ENCODE peak calls at places on chromosome 19, in eight cellular contexts. One of them, this sample, is unnamed.

GRCh38 chr19:32168111-32168510 is 177.3 kb upstream of the ZNF507 start:
- DNase-seq in left ventricle myocardium inferior: no peak
- DNase-seq in bronchial epithelial cell: no peak
- DNase-seq in right lobe of liver: no peak
- DNase-seq in fibroblast of pulmonary artery: no peak
- DNase-seq in stomach: no peak
- DNase-seq in HepG2: no peak
- DNase-seq in neural progenitor cell: no peak
- DNase-seq in this sample: no peak

GRCh38 chr19:38284422-38284821 is 19.6 kb upstream of the C19orf33 start:
- DNase-seq in left ventricle myocardium inferior: no peak
- DNase-seq in bronchial epithelial cell: no peak
- DNase-seq in right lobe of liver: no peak
- DNase-seq in fibroblast of pulmonary artery: no peak
- DNase-seq in stomach: no peak
- DNase-seq in HepG2: no peak
- DNase-seq in neural progenitor cell: no peak
- DNase-seq in this sample: no peak

GRCh38 chr19:3201911-3202310 is 16.2 kb downstream of the NCLN start:
- DNase-seq in left ventricle myocardium inferior: no peak
- DNase-seq in bronchial epithelial cell: no peak
- DNase-seq in right lobe of liver: no peak
- DNase-seq in fibroblast of pulmonary artery: no peak
- DNase-seq in stomach: no peak
- DNase-seq in HepG2: no peak
- DNase-seq in neural progenitor cell: no peak
- DNase-seq in this sample: no peak

GRCh38 chr19:5178841-5179625 is 161.6 kb downstream of the PTPRS start:
- DNase-seq in left ventricle myocardium inferior: no peak
- DNase-seq in bronchial epithelial cell: no peak
- DNase-seq in right lobe of liver: no peak
- DNase-seq in fibroblast of pulmonary artery: no peak
- DNase-seq in stomach: no peak
- DNase-seq in HepG2: no peak
- DNase-seq in neural progenitor cell: no peak
- DNase-seq in this sample: no peak

GRCh38 chr19:54096642-54097106 is 3.9 kb downstream of the OSCAR start:
- DNase-seq in left ventricle myocardium inferior: no peak
- DNase-seq in bronchial epithelial cell: peak; percentile 20
- DNase-seq in right lobe of liver: no peak
- DNase-seq in fibroblast of pulmonary artery: peak; percentile 54
- DNase-seq in stomach: no peak
- DNase-seq in HepG2: no peak
- DNase-seq in neural progenitor cell: peak; percentile 23
- DNase-seq in this sample: no peak

GRCh38 chr19:35290381-35291135 is 1.4 kb upstream of the MAG start:
- DNase-seq in left ventricle myocardium inferior: no peak
- DNase-seq in bronchial epithelial cell: no peak
- DNase-seq in right lobe of liver: no peak
- DNase-seq in fibroblast of pulmonary artery: no peak
- DNase-seq in stomach: no peak
- DNase-seq in HepG2: no peak
- DNase-seq in neural progenitor cell: no peak
- DNase-seq in this sample: no peak

GRCh38 chr19:5804516-5805464 is at the start of gene NRTN:
- DNase-seq in left ventricle myocardium inferior: no peak
- DNase-seq in bronchial epithelial cell: no peak
- DNase-seq in right lobe of liver: peak; percentile 66
- DNase-seq in fibroblast of pulmonary artery: no peak
- DNase-seq in stomach: peak; percentile 69
- DNase-seq in HepG2: no peak
- DNase-seq in neural progenitor cell: peak; percentile 84
- DNase-seq in this sample: no peak

GRCh38 chr19:50387868-50388245 is 3.7 kb downstream of the POLD1 start:
- DNase-seq in left ventricle myocardium inferior: no peak
- DNase-seq in bronchial epithelial cell: no peak
- DNase-seq in right lobe of liver: no peak
- DNase-seq in fibroblast of pulmonary artery: no peak
- DNase-seq in stomach: no peak
- DNase-seq in HepG2: no peak
- DNase-seq in neural progenitor cell: no peak
- DNase-seq in this sample: no peak

GRCh38 chr19:30254214-30254613 is 118.0 kb upstream of the ZNF536 start:
- DNase-seq in left ventricle myocardium inferior: no peak
- DNase-seq in bronchial epithelial cell: no peak
- DNase-seq in right lobe of liver: no peak
- DNase-seq in fibroblast of pulmonary artery: no peak
- DNase-seq in stomach: no peak
- DNase-seq in HepG2: no peak
- DNase-seq in neural progenitor cell: no peak
- DNase-seq in this sample: no peak

GRCh38 chr19:5225486-5226345 is 114.9 kb downstream of the PTPRS start:
- DNase-seq in left ventricle myocardium inferior: no peak
- DNase-seq in bronchial epithelial cell: no peak
- DNase-seq in right lobe of liver: no peak
- DNase-seq in fibroblast of pulmonary artery: no peak
- DNase-seq in stomach: no peak
- DNase-seq in HepG2: peak; percentile 18
- DNase-seq in neural progenitor cell: peak; percentile 39
- DNase-seq in this sample: peak; percentile 45

GRCh38 chr19:42284641-42285341 is 15.7 kb downstream of the CIC start:
- DNase-seq in left ventricle myocardium inferior: no peak
- DNase-seq in bronchial epithelial cell: no peak
- DNase-seq in right lobe of liver: peak; percentile 54
- DNase-seq in fibroblast of pulmonary artery: no peak
- DNase-seq in stomach: no peak
- DNase-seq in HepG2: no peak
- DNase-seq in neural progenitor cell: peak; percentile 56
- DNase-seq in this sample: no peak

GRCh38 chr19:57675881-57676280 is 5.9 kb upstream of the ZNF551 start:
- DNase-seq in left ventricle myocardium inferior: no peak
- DNase-seq in bronchial epithelial cell: peak; percentile 29
- DNase-seq in right lobe of liver: no peak
- DNase-seq in fibroblast of pulmonary artery: no peak
- DNase-seq in stomach: no peak
- DNase-seq in HepG2: no peak
- DNase-seq in neural progenitor cell: no peak
- DNase-seq in this sample: no peak

GRCh38 chr19:35348909-35349611 is 1.4 kb downstream of the FFAR1 start:
- DNase-seq in left ventricle myocardium inferior: no peak
- DNase-seq in bronchial epithelial cell: no peak
- DNase-seq in right lobe of liver: no peak
- DNase-seq in fibroblast of pulmonary artery: no peak
- DNase-seq in stomach: no peak
- DNase-seq in HepG2: no peak
- DNase-seq in neural progenitor cell: peak; percentile 40
- DNase-seq in this sample: no peak

GRCh38 chr19:47699360-47699917 is 13.8 kb upstream of the EHD2 start:
- DNase-seq in left ventricle myocardium inferior: no peak
- DNase-seq in bronchial epithelial cell: no peak
- DNase-seq in right lobe of liver: no peak
- DNase-seq in fibroblast of pulmonary artery: peak; percentile 41
- DNase-seq in stomach: peak; percentile 59
- DNase-seq in HepG2: peak; percentile 28
- DNase-seq in neural progenitor cell: peak; percentile 77
- DNase-seq in this sample: peak; percentile 67

GRCh38 chr19:38433268-38433733 is at the start of gene RYR1:
- DNase-seq in left ventricle myocardium inferior: peak; percentile 67
- DNase-seq in bronchial epithelial cell: peak; percentile 5
- DNase-seq in right lobe of liver: peak; percentile 57
- DNase-seq in fibroblast of pulmonary artery: peak; percentile 10
- DNase-seq in stomach: peak; percentile 48
- DNase-seq in HepG2: no peak
- DNase-seq in neural progenitor cell: peak; percentile 95
- DNase-seq in this sample: peak; percentile 56

GRCh38 chr19:35209646-35210045 is 18.9 kb downstream of the FAM187B start:
- DNase-seq in left ventricle myocardium inferior: no peak
- DNase-seq in bronchial epithelial cell: no peak
- DNase-seq in right lobe of liver: no peak
- DNase-seq in fibroblast of pulmonary artery: no peak
- DNase-seq in stomach: no peak
- DNase-seq in HepG2: no peak
- DNase-seq in neural progenitor cell: no peak
- DNase-seq in this sample: no peak

GRCh38 chr19:28436320-28436719 is 776.6 kb downstream of the UQCRFS1 start:
- DNase-seq in left ventricle myocardium inferior: no peak
- DNase-seq in bronchial epithelial cell: no peak
- DNase-seq in right lobe of liver: no peak
- DNase-seq in fibroblast of pulmonary artery: no peak
- DNase-seq in stomach: no peak
- DNase-seq in HepG2: no peak
- DNase-seq in neural progenitor cell: no peak
- DNase-seq in this sample: no peak

GRCh38 chr19:1862068-1862423 is 1.3 kb downstream of the KLF16 start:
- DNase-seq in left ventricle myocardium inferior: no peak
- DNase-seq in bronchial epithelial cell: no peak
- DNase-seq in right lobe of liver: no peak
- DNase-seq in fibroblast of pulmonary artery: no peak
- DNase-seq in stomach: no peak
- DNase-seq in HepG2: no peak
- DNase-seq in neural progenitor cell: peak; percentile 46
- DNase-seq in this sample: no peak

GRCh38 chr19:13986348-13986904 is 19.7 kb downstream of the RFX1 start:
- DNase-seq in left ventricle myocardium inferior: peak; percentile 85
- DNase-seq in bronchial epithelial cell: no peak
- DNase-seq in right lobe of liver: peak; percentile 89
- DNase-seq in fibroblast of pulmonary artery: peak; percentile 74
- DNase-seq in stomach: peak; percentile 82
- DNase-seq in HepG2: no peak
- DNase-seq in neural progenitor cell: peak; percentile 55
- DNase-seq in this sample: peak; percentile 49

GRCh38 chr19:33509774-33510173 is 11.8 kb downstream of the PEPD start:
- DNase-seq in left ventricle myocardium inferior: no peak
- DNase-seq in bronchial epithelial cell: no peak
- DNase-seq in right lobe of liver: no peak
- DNase-seq in fibroblast of pulmonary artery: no peak
- DNase-seq in stomach: peak; percentile 67
- DNase-seq in HepG2: no peak
- DNase-seq in neural progenitor cell: no peak
- DNase-seq in this sample: no peak

GRCh38 chr19:46049597-46049996 is 8.8 kb upstream of the IGFL4 start:
- DNase-seq in left ventricle myocardium inferior: no peak
- DNase-seq in bronchial epithelial cell: no peak
- DNase-seq in right lobe of liver: no peak
- DNase-seq in fibroblast of pulmonary artery: no peak
- DNase-seq in stomach: no peak
- DNase-seq in HepG2: no peak
- DNase-seq in neural progenitor cell: no peak
- DNase-seq in this sample: no peak

GRCh38 chr19:44878119-44878865 is 12.8 kb upstream of the TOMM40 start:
- DNase-seq in left ventricle myocardium inferior: no peak
- DNase-seq in bronchial epithelial cell: no peak
- DNase-seq in right lobe of liver: no peak
- DNase-seq in fibroblast of pulmonary artery: no peak
- DNase-seq in stomach: no peak
- DNase-seq in HepG2: no peak
- DNase-seq in neural progenitor cell: no peak
- DNase-seq in this sample: no peak

DNA sequence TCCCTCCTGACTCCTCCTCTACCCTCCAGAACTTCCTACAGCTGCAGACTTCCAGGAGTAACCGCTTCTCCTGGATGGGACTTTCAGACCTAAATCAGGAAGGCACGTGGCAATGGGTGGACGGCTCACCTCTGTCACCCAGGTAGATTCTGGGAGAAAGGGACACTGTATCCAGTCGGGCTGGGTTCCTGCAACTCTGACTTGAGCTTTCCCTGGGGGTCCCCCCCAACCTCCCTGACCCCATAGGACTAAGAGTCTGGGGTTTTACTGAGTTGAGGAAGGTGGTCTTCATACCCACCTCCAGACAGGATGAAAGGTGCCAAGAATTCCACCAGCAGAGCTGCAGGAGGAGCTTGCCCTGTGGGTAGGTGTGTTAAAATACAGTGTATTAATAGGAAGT is 4.4 kb downstream of the CLEC4M start:
- DNase-seq in left ventricle myocardium inferior: no peak
- DNase-seq in bronchial epithelial cell: no peak
- DNase-seq in right lobe of liver: no peak
- DNase-seq in fibroblast of pulmonary artery: no peak
- DNase-seq in stomach: no peak
- DNase-seq in HepG2: no peak
- DNase-seq in neural progenitor cell: no peak
- DNase-seq in this sample: no peak
- TF ChIP-seq CTCF in left ventricle myocardium inferior: no peak
- TF ChIP-seq CTCF in bronchial epithelial cell: no peak
- TF ChIP-seq CTCF in right lobe of liver: no peak
- TF ChIP-seq CTCF in fibroblast of pulmonary artery: no peak
- TF ChIP-seq CTCF in stomach: no peak
- TF ChIP-seq CTCF in HepG2: no peak
- TF ChIP-seq CTCF in neural progenitor cell: no peak
- TF ChIP-seq CTCF in this sample: no peak

GRCh38 chr19:51637362-51637978 is 7.3 kb upstream of the SIGLEC5 start:
- DNase-seq in left ventricle myocardium inferior: no peak
- DNase-seq in bronchial epithelial cell: peak; percentile 1
- DNase-seq in right lobe of liver: no peak
- DNase-seq in fibroblast of pulmonary artery: peak; percentile 11
- DNase-seq in stomach: no peak
- DNase-seq in HepG2: peak; percentile 33
- DNase-seq in neural progenitor cell: no peak
- DNase-seq in this sample: no peak
- TF ChIP-seq CTCF in left ventricle myocardium inferior: peak; percentile 29
- TF ChIP-seq CTCF in bronchial epithelial cell: peak; percentile 32
- TF ChIP-seq CTCF in right lobe of liver: peak; percentile 41
- TF ChIP-seq CTCF in fibroblast of pulmonary artery: peak; percentile 37
- TF ChIP-seq CTCF in stomach: no peak
- TF ChIP-seq CTCF in HepG2: peak; percentile 53
- TF ChIP-seq CTCF in neural progenitor cell: peak; percentile 49
- TF ChIP-seq CTCF in this sample: peak; percentile 63

GRCh38 chr19:383922-384800 is 24.8 kb downstream of the C2CD4C start:
- DNase-seq in left ventricle myocardium inferior: no peak
- DNase-seq in bronchial epithelial cell: no peak
- DNase-seq in right lobe of liver: no peak
- DNase-seq in fibroblast of pulmonary artery: peak; percentile 6
- DNase-seq in stomach: peak; percentile 40
- DNase-seq in HepG2: peak; percentile 22
- DNase-seq in neural progenitor cell: peak; percentile 77
- DNase-seq in this sample: peak; percentile 51
- TF ChIP-seq CTCF in left ventricle myocardium inferior: peak; percentile 77
- TF ChIP-seq CTCF in bronchial epithelial cell: no peak
- TF ChIP-seq CTCF in right lobe of liver: peak; percentile 48
- TF ChIP-seq CTCF in fibroblast of pulmonary artery: peak; percentile 23
- TF ChIP-seq CTCF in stomach: peak; percentile 67
- TF ChIP-seq CTCF in HepG2: peak; percentile 86
- TF ChIP-seq CTCF in neural progenitor cell: peak; percentile 72
- TF ChIP-seq CTCF in this sample: peak; percentile 67

DNA sequence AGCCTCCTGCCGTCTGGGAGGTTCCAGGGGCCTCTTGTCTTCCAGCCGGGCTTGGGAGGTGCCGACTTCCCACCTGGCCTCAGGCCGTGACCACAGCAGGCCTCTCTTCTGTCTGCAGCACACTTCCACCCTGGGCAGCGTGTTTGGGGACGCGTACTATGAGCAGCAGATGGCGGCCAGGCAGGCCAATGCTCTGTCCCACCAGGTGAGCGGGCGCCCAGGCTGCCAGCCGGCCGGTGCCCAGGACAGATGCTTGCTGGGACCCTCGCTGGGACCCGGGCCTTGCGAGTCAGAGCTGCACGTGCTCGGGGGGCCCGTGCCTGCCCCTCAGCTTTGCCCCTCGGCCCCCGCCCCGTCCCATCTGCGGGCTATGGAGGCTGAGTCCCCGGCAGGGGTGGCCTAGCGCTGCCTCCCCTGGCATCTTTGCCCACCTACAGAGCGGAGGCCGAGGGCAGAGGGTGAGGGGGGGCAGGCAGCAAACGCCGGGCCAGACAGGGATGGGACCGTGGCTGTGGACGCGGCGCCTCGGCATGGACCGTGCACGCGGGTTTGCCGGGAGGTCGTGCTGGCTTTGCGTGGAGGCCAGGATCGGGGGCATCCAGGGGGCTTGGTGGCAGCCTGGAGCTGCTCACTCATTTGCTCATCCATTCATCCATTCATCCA is 16.2 kb downstream of the COMP start:
- DNase-seq in left ventricle myocardium inferior: no peak
- DNase-seq in bronchial epithelial cell: no peak
- DNase-seq in right lobe of liver: no peak
- DNase-seq in fibroblast of pulmonary artery: no peak
- DNase-seq in stomach: no peak
- DNase-seq in HepG2: no peak
- DNase-seq in neural progenitor cell: no peak
- DNase-seq in this sample: no peak
- TF ChIP-seq CTCF in left ventricle myocardium inferior: no peak
- TF ChIP-seq CTCF in bronchial epithelial cell: no peak
- TF ChIP-seq CTCF in right lobe of liver: no peak
- TF ChIP-seq CTCF in fibroblast of pulmonary artery: no peak
- TF ChIP-seq CTCF in stomach: no peak
- TF ChIP-seq CTCF in HepG2: no peak
- TF ChIP-seq CTCF in neural progenitor cell: no peak
- TF ChIP-seq CTCF in this sample: no peak